ENCODE peak calls at places on chromosomes 5 and 9, in six cellular contexts. W is effector memory CD4-positive, alpha-beta T cell; G is uterus; E is cardiac muscle cell; L is CD8-positive, alpha-beta T cell; N is naive thymus-derived CD4-positive, alpha-beta T cell. Y is an unnamed sample.
A peak's percentile ranks its signal among the peaks of the same experiment; 100 is the strongest.

GRCh38 chr9:125126019-125126746 is 17.1 kb downstream of the SCAI start:
- DNase-seq in E (peak; percentile 21), W (peak; percentile 76), G (peak; percentile 84), N (peak; percentile 88), L (peak; percentile 82), Y (peak; percentile 65)

GRCh38 chr9:93679536-93680444 is 103.4 kb downstream of the PHF2 start:
- DNase-seq in N (no peak), L (peak; percentile 8), W (no peak), E (no peak), G (peak; percentile 9), Y (no peak)

GRCh38 chr5:14200312-14200990 is 57.3 kb downstream of the TRIO start:
- DNase-seq in N (no peak), E (no peak), W (no peak), L (no peak), G (no peak), Y (no peak)

GRCh38 chr9:88259041-88259440 is 120.8 kb upstream of the SPATA31C2 start:
- DNase-seq in L (no peak), W (no peak), E (no peak), G (no peak), N (no peak), Y (no peak)

GRCh38 chr9:37034320-37034937 is 361 bp upstream of the PAX5 start:
- DNase-seq in N (no peak), G (no peak), W (no peak), E (peak; percentile 56), L (no peak), Y (no peak)

GRCh38 chr9:5851445-5851844 is 18.5 kb upstream of the ERMP1 start:
- DNase-seq in N (no peak), G (no peak), E (no peak), L (peak; percentile 35), W (no peak), Y (no peak)

GRCh38 chr9:88871669-88872068 is 119.6 kb upstream of the S1PR3 start:
- DNase-seq in G (no peak), W (no peak), E (no peak), N (no peak), L (no peak), Y (no peak)

GRCh38 chr9:77809552-77809951 is 161.4 kb upstream of the GNA14 start:
- DNase-seq in E (no peak), L (no peak), G (no peak), N (no peak), W (no peak), Y (no peak)

GRCh38 chr9:86795861-86796497 is 151.3 kb downstream of the GAS1 start:
- DNase-seq in N (no peak), E (no peak), G (peak; percentile 66), L (no peak), W (no peak), Y (peak; percentile 61)

GRCh38 chr5:149803641-149804468 is 73.7 kb downstream of the PPARGC1B start:
- DNase-seq in G (peak; percentile 48), N (no peak), W (no peak), L (no peak), E (no peak), Y (no peak)

DNA sequence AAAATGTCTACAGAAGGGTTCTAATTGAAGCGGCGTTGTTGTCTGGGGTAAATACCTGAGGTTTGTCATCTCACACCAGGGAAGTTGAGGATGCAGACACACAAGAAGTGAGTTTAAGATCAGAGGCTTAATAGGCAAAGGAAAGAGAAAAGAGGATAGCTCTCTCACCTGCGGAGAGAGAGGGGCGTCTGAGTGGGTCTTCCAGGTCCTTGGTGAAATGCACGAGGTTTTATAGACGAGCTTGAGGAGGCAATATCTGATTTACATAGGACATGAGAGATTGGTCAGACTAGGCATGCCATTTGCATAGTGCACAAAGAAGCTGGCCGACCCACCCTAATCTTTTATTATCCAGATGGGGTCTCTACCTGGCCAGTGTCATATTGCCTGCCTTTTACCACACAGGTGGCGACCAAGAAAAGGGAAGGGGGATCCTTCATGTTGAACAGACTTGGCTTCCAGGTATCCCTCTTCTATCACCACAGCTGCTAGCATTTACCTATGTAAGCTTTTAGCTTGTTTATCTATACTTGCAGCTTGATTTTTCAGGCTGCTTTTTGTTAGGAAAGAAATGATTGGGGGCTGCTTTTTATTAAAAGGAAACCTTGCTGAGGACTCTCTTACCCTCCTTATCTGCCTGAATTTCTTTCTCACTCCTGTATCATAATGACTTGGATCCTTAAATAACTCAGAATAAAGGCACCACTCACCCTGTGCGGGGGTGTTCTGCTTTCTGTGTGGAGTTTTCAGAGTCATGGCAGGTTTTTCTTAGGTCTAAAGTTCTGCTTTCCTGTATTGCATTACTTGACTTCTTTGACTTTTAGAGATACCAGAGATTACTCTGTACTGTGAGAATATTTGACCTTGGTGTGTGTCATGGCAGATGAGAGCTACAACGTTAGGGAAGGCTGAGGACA is 9.4 kb upstream of the GLT6D1 start:
- DNase-seq in G (no peak), L (no peak), W (no peak), N (no peak), E (no peak), Y (no peak)
- H3K4me3 ChIP-seq in G (no peak overlapping the region), L (no peak overlapping the region), W (no peak overlapping the region), N (no peak overlapping the region), E (no peak overlapping the region), Y (no peak overlapping the region)

GRCh38 chr5:109561447-109561846 is 128.3 kb upstream of the MAN2A1 start:
- DNase-seq in E (no peak), L (no peak), N (no peak), W (no peak), G (no peak), Y (no peak)

GRCh38 chr5:109560554-109560953 is 129.2 kb upstream of the MAN2A1 start:
- DNase-seq in E (no peak), L (no peak), W (no peak), N (no peak), G (no peak), Y (no peak)

GRCh38 chr5:109563692-109564091 is 126.0 kb upstream of the MAN2A1 start:
- DNase-seq in G (no peak), N (no peak), E (no peak), W (no peak), L (no peak), Y (no peak)

GRCh38 chr5:109566361-109566760 is 123.4 kb upstream of the MAN2A1 start:
- DNase-seq in E (no peak), W (no peak), G (no peak), L (no peak), N (no peak), Y (no peak)

DNA sequence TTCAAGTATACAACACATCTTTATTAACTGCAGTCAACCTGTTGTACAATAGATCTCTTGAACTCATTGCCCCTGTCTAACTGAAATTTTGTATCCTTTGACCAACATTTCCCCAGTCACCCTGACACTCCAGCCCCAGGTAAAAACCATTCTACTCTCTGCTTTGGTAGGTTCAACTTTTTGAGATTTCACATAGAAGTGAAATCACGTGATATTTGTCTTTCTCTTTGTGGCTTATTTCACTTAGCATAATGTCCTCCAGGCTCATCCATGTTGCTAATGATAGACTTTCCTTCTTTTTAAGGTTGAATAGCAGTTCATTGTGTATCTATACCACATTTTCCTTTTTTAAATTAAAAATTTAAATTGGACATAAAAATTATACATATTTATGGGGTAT is 126.5 kb upstream of the MAN2A1 start:
- DNase-seq in G (no peak), L (no peak), N (no peak), E (no peak), W (no peak), Y (no peak)
- H3K27ac ChIP-seq in G (no peak overlapping the region), L (no peak overlapping the region), N (no peak overlapping the region), E (no peak overlapping the region), W (no peak overlapping the region), Y (no peak overlapping the region)

DNA sequence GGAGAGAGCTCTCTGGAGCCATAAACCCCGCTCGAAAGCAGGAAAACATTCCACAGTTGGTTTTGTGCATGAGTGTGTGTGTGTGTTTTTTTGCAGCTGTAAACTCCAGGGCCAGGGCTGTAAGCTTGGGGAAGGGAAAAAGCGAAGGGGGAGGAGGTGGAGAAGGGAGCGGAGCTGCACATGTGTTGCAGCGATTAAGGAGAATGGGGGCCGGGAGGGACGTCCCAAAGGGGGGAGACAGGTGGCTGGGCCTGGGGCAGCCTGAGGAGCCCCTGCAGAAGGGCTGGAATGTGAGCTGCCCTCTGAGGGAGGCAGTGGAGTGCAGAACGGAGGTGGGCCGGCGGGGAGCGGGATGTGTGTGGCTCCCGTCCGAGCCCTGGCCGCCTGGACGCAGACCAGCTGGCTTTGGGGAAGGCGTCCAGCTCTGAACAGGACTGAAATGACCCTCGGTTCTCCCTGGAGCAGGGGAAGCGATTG is 2.7 kb upstream of the MYMK start:
- DNase-seq in L (no peak), W (no peak), E (no peak), G (peak; percentile 74), N (no peak), Y (peak; percentile 91)
- H3K27me3 ChIP-seq in L (no peaks in the 10 kb centered on the region), W (peaks cover 6% of the 10 kb centered on the region), E (no peaks in the 10 kb centered on the region), G (no peaks in the 10 kb centered on the region), N (no peaks in the 10 kb centered on the region), Y (no peaks in the 10 kb centered on the region)

GRCh38 chr9:21294904-21295538 is 10.1 kb downstream of the IFNA5 start:
- DNase-seq in G (no peak), L (no peak), E (no peak), W (no peak), N (no peak), Y (no peak)
- H3K4me3 ChIP-seq in G (no peak overlapping the region), L (no peak overlapping the region), E (no peak overlapping the region), W (no peak overlapping the region), N (no peak overlapping the region), Y (no peak overlapping the region)

GRCh38 chr9:109307380-109308240 is 13.2 kb downstream of the EPB41L4B start:
- DNase-seq in L (no peak), W (no peak), E (no peak), N (no peak), G (no peak), Y (no peak)
- H3K27ac ChIP-seq in L (no peak overlapping the region), W (no peak overlapping the region), E (no peak overlapping the region), N (no peak overlapping the region), G (no peak overlapping the region), Y (no peak overlapping the region)

Y was measured in SJCRH30.